ENCODE peak calls at places on chromosomes 5 and 9, in six cellular contexts. G is mucosa of descending colon, Q is cardiac muscle cell, O is fibroblast of mammary gland, H is foreskin keratinocyte, I is astrocyte of the cerebellum. N is an unnamed sample.
A peak's percentile ranks its signal among the peaks of the same experiment; 100 is the strongest.

GRCh38 chr5:136067422-136067821 is 38.6 kb downstream of the TGFBI start:
- DNase-seq in G (no peak), Q (no peak), O (no peak), H (no peak), I (no peak), N (no peak)

GRCh38 chr9:134283692-134284265 is 42.5 kb upstream of the RXRA start:
- DNase-seq in G (no peak), Q (no peak), O (no peak), H (no peak), I (no peak), N (no peak)

GRCh38 chr5:150266807-150267408 is 22.7 kb downstream of the CAMK2A start:
- DNase-seq in G (no peak), Q (no peak), O (no peak), H (no peak), I (no peak), N (no peak)

GRCh38 chr5:144072518-144072927 is 97.9 kb downstream of the YIPF5 start:
- DNase-seq in G (no peak), Q (no peak), O (peak; percentile 76), H (peak; percentile 71), I (no peak), N (no peak)

GRCh38 chr9:118961857-118962256 is 407.4 kb downstream of the BRINP1 start:
- DNase-seq in G (no peak), Q (peak; percentile 34), O (peak; percentile 77), H (peak; percentile 17), I (peak; percentile 70), N (no peak)

GRCh38 chr5:40389591-40389990 is 290.1 kb upstream of the PTGER4 start:
- DNase-seq in G (no peak), Q (no peak), O (no peak), H (no peak), I (no peak), N (no peak)

GRCh38 chr9:130486103-130486502 is 41.3 kb downstream of the ASS1 start:
- DNase-seq in G (no peak), Q (no peak), O (no peak), H (no peak), I (no peak), N (no peak)

GRCh38 chr5:42837601-42838000 is 25.9 kb upstream of the SELENOP start:
- DNase-seq in G (no peak), Q (no peak), O (no peak), H (no peak), I (no peak), N (no peak)

GRCh38 chr5:145554399-145554798 is 280.7 kb downstream of the PRELID2 start:
- DNase-seq in G (no peak), Q (peak; percentile 10), O (peak; percentile 75), H (peak; percentile 50), I (peak; percentile 86), N (no peak)

GRCh38 chr5:3024976-3025375 is 273.5 kb upstream of the IRX2 start:
- DNase-seq in G (no peak), Q (no peak), O (no peak), H (no peak), I (no peak), N (no peak)

GRCh38 chr9:89993678-89994630 is 389.1 kb downstream of the GADD45G start:
- DNase-seq in G (peak; percentile 69), Q (peak; percentile 25), O (no peak), H (no peak), I (no peak), N (no peak)

GRCh38 chr9:103757062-103757461 is 337.0 kb upstream of the SMC2 start:
- DNase-seq in G (no peak), Q (no peak), O (no peak), H (no peak), I (no peak), N (no peak)

GRCh38 chr5:176642675-176643490 is 4.4 kb upstream of the TSPAN17 start:
- DNase-seq in G (no peak), Q (no peak), O (no peak), H (no peak), I (no peak), N (no peak)

GRCh38 chr5:127022846-127023245 is 7.5 kb downstream of the MARCHF3 start:
- DNase-seq in G (no peak), Q (no peak), O (no peak), H (no peak), I (no peak), N (no peak)

GRCh38 chr9:16885896-16886295 is 15.4 kb upstream of the BNC2 start:
- DNase-seq in G (no peak), Q (no peak), O (no peak), H (no peak), I (no peak), N (no peak)

GRCh38 chr5:65020492-65020891 is 251.8 kb downstream of the CWC27 start:
- DNase-seq in G (no peak), Q (no peak), O (peak; percentile 43), H (no peak), I (peak; percentile 73), N (no peak)

GRCh38 chr9:81609782-81610738 is 79.3 kb downstream of the TLE1 start:
- DNase-seq in G (no peak), Q (peak; percentile 35), O (no peak), H (no peak), I (no peak), N (no peak)

GRCh38 chr5:167030500-167031120 is 1260.8 kb upstream of the WWC1 start:
- DNase-seq in G (peak; percentile 47), Q (peak; percentile 28), O (peak; percentile 4), H (no peak), I (no peak), N (peak; percentile 14)

GRCh38 chr5:122419195-122419894 is 107.3 kb downstream of the SNCAIP start:
- DNase-seq in G (no peak), Q (no peak), O (no peak), H (no peak), I (no peak), N (no peak)

GRCh38 chr5:122413722-122414121 is 101.7 kb downstream of the SNCAIP start:
- DNase-seq in G (no peak), Q (no peak), O (no peak), H (no peak), I (no peak), N (no peak)

GRCh38 chr5:122415030-122415429 is 103.0 kb downstream of the SNCAIP start:
- DNase-seq in G (peak; percentile 7), Q (peak; percentile 26), O (no peak), H (no peak), I (no peak), N (no peak)

GRCh38 chr5:122412966-122413365 is 100.9 kb downstream of the SNCAIP start:
- DNase-seq in G (no peak), Q (no peak), O (no peak), H (no peak), I (no peak), N (no peak)

GRCh38 chr5:122415481-122416120 is 103.6 kb downstream of the SNCAIP start:
- DNase-seq in G (peak; percentile 71), Q (peak; percentile 83), O (peak; percentile 70), H (peak; percentile 10), I (peak; percentile 57), N (peak; percentile 47)
- TF ChIP-seq CTCF in G (no peak), Q (peak; percentile 84), O (peak; percentile 75), H (peak; percentile 75), I (peak; percentile 77), N (peak; percentile 75)

GRCh38 chr5:31270396-31270795 is 76.9 kb downstream of the CDH6 start:
- DNase-seq in G (peak; percentile 7), Q (peak; percentile 26), O (peak; percentile 8), H (no peak), I (no peak), N (peak; percentile 30)
- TF ChIP-seq CTCF in G (no peak), Q (peak; percentile 49), O (peak; percentile 41), H (peak; percentile 51), I (peak; percentile 55), N (peak; percentile 73)

GRCh38 chr9:73243078-73243477 is 91.4 kb downstream of the ANXA1 start:
- DNase-seq in G (no peak), Q (no peak), O (no peak), H (no peak), I (no peak), N (no peak)
- TF ChIP-seq CTCF in G (no peak), Q (no peak), O (no peak), H (no peak), I (no peak), N (no peak)

DNA sequence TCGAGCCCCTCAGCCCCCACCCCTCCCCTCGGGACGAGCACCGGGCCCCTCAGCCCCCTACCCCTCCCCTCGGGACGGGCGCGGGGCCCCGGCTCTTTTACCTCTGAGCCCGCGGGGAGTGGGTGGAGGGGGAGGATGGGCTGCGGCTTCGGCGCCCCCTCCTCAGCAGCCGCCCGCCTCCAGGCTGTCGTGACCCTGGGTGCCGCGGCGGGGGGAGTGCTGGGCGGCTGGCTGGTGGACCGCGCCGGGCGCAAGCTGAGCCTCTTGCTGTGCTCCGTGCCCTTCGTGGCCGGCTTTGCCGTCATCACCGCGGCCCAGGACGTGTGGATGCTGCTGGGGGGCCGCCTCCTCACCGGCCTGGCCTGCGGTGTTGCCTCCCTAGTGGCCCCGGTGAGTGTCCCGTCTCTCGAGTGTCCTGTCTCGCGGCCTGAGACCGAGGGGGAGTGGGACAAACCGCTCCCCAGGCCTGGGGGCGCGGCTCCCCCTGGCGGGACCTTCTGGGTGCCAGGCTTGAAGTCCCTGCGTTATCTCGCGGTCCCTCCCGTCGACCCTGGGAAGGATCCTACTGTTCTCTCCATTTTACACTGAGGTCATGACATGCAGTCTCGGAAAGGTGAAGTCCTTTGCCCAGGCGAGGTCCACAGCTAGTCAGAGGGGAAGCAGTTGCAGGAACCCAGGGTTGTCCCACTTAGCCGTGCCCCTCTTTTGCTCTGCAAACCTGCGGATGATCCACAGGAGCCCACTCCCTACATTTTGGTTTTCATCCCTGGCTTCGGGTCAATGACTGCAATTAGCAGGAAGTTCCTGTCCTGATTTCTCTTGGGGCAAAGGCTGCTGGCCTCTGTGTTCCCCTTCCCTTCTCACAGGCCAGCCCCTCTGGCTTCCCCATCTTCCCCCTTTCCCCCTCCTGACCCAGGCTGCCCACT is 1.0 kb downstream of the SLC2A8 start:
- DNase-seq in G (peak; percentile 61), Q (peak; percentile 57), O (peak; percentile 14), H (no peak), I (no peak), N (peak; percentile 35)
- TF ChIP-seq CTCF in G (peak; percentile 30), Q (peak; percentile 45), O (peak; percentile 8), H (peak; percentile 65), I (peak; percentile 45), N (peak; percentile 62)

GRCh38 chr5:142012186-142012785 is 541 bp downstream of the GNPDA1 start:
- DNase-seq in G (peak; percentile 64), Q (peak; percentile 14), O (peak; percentile 65), H (no peak), I (no peak), N (peak; percentile 51)
- TF ChIP-seq CTCF in G (peak; percentile 12), Q (peak; percentile 61), O (peak; percentile 61), H (peak; percentile 64), I (peak; percentile 50), N (peak; percentile 65)

N was measured in neural crest cell.